ENCODE peak calls at places on chromosomes 1 and 21, in nine cellular contexts. J is HCT116, M is GM12864, N is HFFc6, I is epithelial cell of esophagus, D is neural progenitor cell, O is astrocyte of the cerebellum, R is lower leg skin, W is body of pancreas. K is an unnamed sample.

GRCh38 chr21:38938343-38938742 is 132.6 kb downstream of the ETS2 start:
- DNase-seq in J (no peak), M (no peak), N (peak; percentile 56), I (no peak), D (peak; percentile 66), O (no peak), R (no peak), W (no peak), K (no peak)

GRCh38 chr1:113872219-113872934 is 865 bp upstream of the PTPN22 start:
- DNase-seq in J (no peak), M (no peak), N (no peak), I (peak; percentile 35), D (no peak), O (no peak), R (no peak), W (no peak), K (no peak)

GRCh38 chr1:56065729-56066128 is 513.6 kb downstream of the PLPP3 start:
- DNase-seq in J (no peak), M (no peak), N (peak; percentile 25), I (no peak), D (no peak), O (no peak), R (no peak), W (no peak), K (no peak)

GRCh38 chr1:1021010-1021845 is 1.3 kb downstream of the AGRN start:
- DNase-seq in J (no peak), M (no peak), N (peak; percentile 72), I (peak; percentile 63), D (peak; percentile 50), O (no peak), R (no peak), W (peak; percentile 76), K (no peak)

GRCh38 chr1:84721152-84721551 is 30.9 kb upstream of the SSX2IP start:
- DNase-seq in J (no peak), M (no peak), N (peak; percentile 83), I (peak; percentile 72), D (no peak), O (peak; percentile 6), R (no peak), W (no peak), K (no peak)

GRCh38 chr1:179591592-179592580 is at the start of gene TDRD5:
- DNase-seq in J (no peak), M (no peak), N (no peak), I (peak; percentile 11), D (peak; percentile 10), O (no peak), R (no peak), W (peak; percentile 59), K (no peak)

GRCh38 chr1:31447210-31447609 is 34.2 kb downstream of the SERINC2 start:
- DNase-seq in J (no peak), M (no peak), N (no peak), I (no peak), D (no peak), O (no peak), R (no peak), W (no peak), K (no peak)

GRCh38 chr1:243855616-243856318 is 5.7 kb upstream of the AKT3 start:
- DNase-seq in J (no peak), M (no peak), N (no peak), I (no peak), D (peak; percentile 25), O (no peak), R (no peak), W (no peak), K (no peak)

GRCh38 chr1:25898223-25899015 is 7.8 kb downstream of the STMN1 start:
- DNase-seq in J (no peak), M (no peak), N (no peak), I (no peak), D (no peak), O (no peak), R (no peak), W (no peak), K (no peak)

GRCh38 chr1:161098161-161099068 is at the start of gene KLHDC9:
- DNase-seq in J (peak; percentile 69), M (peak; percentile 87), N (peak; percentile 83), I (peak; percentile 68), D (peak; percentile 97), O (peak; percentile 28), R (no peak), W (peak; percentile 92), K (peak; percentile 77)

GRCh38 chr1:175423605-175424004 is 231.0 kb upstream of the KIAA0040 start:
- DNase-seq in J (no peak), M (no peak), N (no peak), I (no peak), D (no peak), O (no peak), R (no peak), W (no peak), K (no peak)

GRCh38 chr1:246930830-246931548 is 759 bp downstream of the AHCTF1 start:
- DNase-seq in J (no peak), M (peak; percentile 21), N (peak; percentile 53), I (peak; percentile 65), D (no peak), O (no peak), R (peak; percentile 59), W (peak; percentile 51), K (peak; percentile 55)

GRCh38 chr1:153343040-153343681 is 5.5 kb downstream of the PGLYRP4 start:
- DNase-seq in J (no peak), M (no peak), N (no peak), I (peak; percentile 84), D (no peak), O (no peak), R (no peak), W (no peak), K (no peak)

GRCh38 chr1:234768171-234768568 is 158.2 kb upstream of the IRF2BP2 start:
- DNase-seq in J (no peak), M (no peak), N (no peak), I (no peak), D (no peak), O (no peak), R (no peak), W (no peak), K (peak; percentile 40)

GRCh38 chr1:156852414-156852874 is 6.5 kb downstream of the INSRR start:
- DNase-seq in J (no peak), M (no peak), N (peak; percentile 16), I (no peak), D (no peak), O (no peak), R (no peak), W (peak; percentile 98), K (no peak)

GRCh38 chr1:37877991-37878544 is 18.7 kb upstream of the MTF1 start:
- DNase-seq in J (no peak), M (no peak), N (no peak), I (no peak), D (no peak), O (no peak), R (no peak), W (no peak), K (no peak)

GRCh38 chr1:37879865-37880264 is 20.5 kb upstream of the MTF1 start:
- DNase-seq in J (no peak), M (no peak), N (no peak), I (no peak), D (no peak), O (no peak), R (no peak), W (no peak), K (no peak)

GRCh38 chr1:37872692-37873091 is 13.3 kb upstream of the MTF1 start:
- DNase-seq in J (no peak), M (no peak), N (no peak), I (peak; percentile 66), D (no peak), O (no peak), R (no peak), W (no peak), K (no peak)

DNA sequence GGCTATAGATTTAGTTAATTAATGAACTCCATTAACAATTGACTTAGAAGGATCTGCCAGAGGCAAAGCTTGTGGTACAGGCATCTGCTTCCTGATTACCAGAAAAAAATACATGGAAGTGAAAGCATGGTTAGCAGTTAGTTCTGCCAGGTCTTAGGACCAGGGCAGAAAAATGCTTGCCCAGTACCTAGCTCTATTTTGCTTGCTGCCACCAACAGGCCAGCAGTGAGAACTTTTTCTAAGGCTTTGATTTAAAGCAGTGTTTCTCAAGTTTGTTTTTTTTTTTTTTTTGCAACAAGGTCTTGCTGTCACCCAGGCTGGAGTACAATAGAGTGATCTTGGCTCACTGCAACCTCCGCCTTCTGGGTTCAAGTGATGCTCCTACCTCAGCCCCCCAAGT is 16.4 kb upstream of the MTF1 start:
- DNase-seq in J (no peak), M (no peak), N (peak; percentile 49), I (peak; percentile 57), D (no peak), O (no peak), R (no peak), W (no peak), K (no peak)
- TF ChIP-seq CTCF in J (peak; percentile 46), M (no peak), N (peak; percentile 59), I (peak; percentile 53), D (peak; percentile 24), O (peak; percentile 23), R (no peak), W (no peak), K (no peak)

GRCh38 chr1:225567789-225568188 is 85.1 kb downstream of the ENAH start:
- DNase-seq in J (no peak), M (no peak), N (no peak), I (no peak), D (peak; percentile 25), O (no peak), R (no peak), W (no peak), K (no peak)
- TF ChIP-seq CTCF in J (peak; percentile 23), M (no peak), N (peak; percentile 28), I (no peak), D (peak; percentile 43), O (peak; percentile 23), R (no peak), W (peak; percentile 32), K (no peak)

GRCh38 chr1:204506091-204506968 is 9.9 kb upstream of the MDM4 start:
- DNase-seq in J (peak; percentile 88), M (peak; percentile 86), N (peak; percentile 94), I (peak; percentile 84), D (peak; percentile 88), O (peak; percentile 82), R (peak; percentile 71), W (peak; percentile 83), K (peak; percentile 37)

GRCh38 chr1:204509186-204509635 is 7.0 kb upstream of the MDM4 start:
- DNase-seq in J (no peak), M (no peak), N (no peak), I (peak; percentile 80), D (no peak), O (no peak), R (no peak), W (no peak), K (no peak)

GRCh38 chr1:204506969-204507316 is 9.3 kb upstream of the MDM4 start:
- DNase-seq in J (peak; percentile 87), M (peak; percentile 84), N (peak; percentile 85), I (peak; percentile 86), D (peak; percentile 92), O (peak; percentile 91), R (peak; percentile 94), W (peak; percentile 88), K (peak; percentile 66)

GRCh38 chr1:204505674-204506073 is 10.5 kb upstream of the MDM4 start:
- DNase-seq in J (no peak), M (no peak), N (no peak), I (no peak), D (no peak), O (no peak), R (no peak), W (no peak), K (no peak)

GRCh38 chr1:204507317-204508105 is 8.7 kb upstream of the MDM4 start:
- DNase-seq in J (no peak), M (no peak), N (peak; percentile 51), I (peak; percentile 27), D (peak; percentile 56), O (no peak), R (no peak), W (no peak), K (peak; percentile 27)
- TF ChIP-seq CTCF in J (no peak), M (no peak), N (no peak), I (no peak), D (no peak), O (no peak), R (no peak), W (no peak), K (no peak)

GRCh38 chr21:43917515-43918384 is 52.7 kb downstream of the AGPAT3 start:
- DNase-seq in J (peak; percentile 15), M (no peak), N (no peak), I (peak; percentile 33), D (no peak), O (no peak), R (no peak), W (no peak), K (no peak)
- TF ChIP-seq CTCF in J (peak; percentile 19), M (peak; percentile 57), N (peak; percentile 15), I (peak; percentile 36), D (no peak), O (no peak), R (no peak), W (peak; percentile 8), K (no peak)